ENCODE peak calls at places on chromosomes 6 and 20, in eight cellular contexts. N is transverse colon, K is esophagus muscularis mucosa, H is stomach, J is SK-N-SH, B is sigmoid colon, R is HepG2, P is upper lobe of left lung. S is an unnamed sample.

GRCh38 chr20:34967421-34967820 is 11.8 kb downstream of the MYH7B start:
- DNase-seq in N (no peak), K (no peak), H (no peak), J (no peak), B (no peak), R (no peak), P (no peak), S (no peak)

GRCh38 chr6:40472354-40472753 is 114.8 kb downstream of the LRFN2 start:
- DNase-seq in N (no peak), K (no peak), H (no peak), J (no peak), B (no peak), R (no peak), P (no peak), S (no peak)

GRCh38 chr6:131107166-131107565 is 28.1 kb upstream of the AKAP7 start:
- DNase-seq in N (no peak), K (no peak), H (no peak), J (no peak), B (no peak), R (peak), P (no peak), S (no peak)

GRCh38 chr6:47648031-47648430 is 50.3 kb upstream of the ADGRF4 start:
- DNase-seq in N (no peak), K (no peak), H (no peak), J (no peak), B (no peak), R (no peak), P (no peak), S (no peak)

GRCh38 chr20:20820104-20820503 is 107.7 kb upstream of the RALGAPA2 start:
- DNase-seq in N (no peak), K (no peak), H (peak), J (peak), B (no peak), R (peak), P (peak), S (no peak)

GRCh38 chr6:142855877-142856606 is 88.9 kb downstream of the HIVEP2 start:
- DNase-seq in N (no peak), K (no peak), H (no peak), J (no peak), B (no peak), R (no peak), P (no peak), S (no peak)

GRCh38 chr20:23776067-23776771 is 25.5 kb upstream of the CST1 start:
- DNase-seq in N (no peak), K (peak), H (no peak), J (no peak), B (no peak), R (no peak), P (no peak), S (no peak)

GRCh38 chr6:155183095-155183494 is 80.7 kb upstream of the CLDN20 start:
- DNase-seq in N (no peak), K (no peak), H (no peak), J (no peak), B (no peak), R (no peak), P (no peak), S (no peak)

GRCh38 chr6:138520463-138520862 is 21.2 kb upstream of the NHSL1 start:
- DNase-seq in N (no peak), K (no peak), H (no peak), J (peak), B (no peak), R (no peak), P (no peak), S (no peak)

GRCh38 chr6:72704979-72705378 is 83.1 kb downstream of the KCNQ5 start:
- DNase-seq in N (no peak), K (no peak), H (no peak), J (peak), B (no peak), R (peak), P (no peak), S (no peak)

GRCh38 chr6:40444307-40444706 is 142.9 kb downstream of the LRFN2 start:
- DNase-seq in N (no peak), K (no peak), H (no peak), J (peak), B (no peak), R (no peak), P (no peak), S (no peak)

GRCh38 chr20:40775747-40776146 is 86.7 kb upstream of the MAFB start:
- DNase-seq in N (no peak), K (no peak), H (no peak), J (no peak), B (no peak), R (no peak), P (no peak), S (no peak)

GRCh38 chr20:36777576-36777975 is 4.0 kb upstream of the DSN1 start:
- DNase-seq in N (no peak), K (no peak), H (no peak), J (no peak), B (no peak), R (no peak), P (no peak), S (no peak)

GRCh38 chr6:3740551-3741476 is 10.7 kb downstream of the PXDC1 start:
- DNase-seq in N (no peak), K (no peak), H (peak), J (no peak), B (no peak), R (no peak), P (no peak), S (peak)

GRCh38 chr6:163717106-163717764 is 302.7 kb downstream of the QKI start:
- DNase-seq in N (no peak), K (no peak), H (no peak), J (no peak), B (peak), R (no peak), P (no peak), S (no peak)

GRCh38 chr20:58891686-58892125 is 39.2 kb downstream of the GNAS start:
- DNase-seq in N (peak), K (no peak), H (peak), J (peak), B (peak), R (no peak), P (peak), S (no peak)

GRCh38 chr6:150312844-150313584 is 55.8 kb upstream of the IYD start:
- DNase-seq in N (no peak), K (no peak), H (no peak), J (no peak), B (no peak), R (no peak), P (no peak), S (no peak)

GRCh38 chr6:36545767-36546663 is 1.3 kb downstream of the STK38 start:
- DNase-seq in N (peak), K (no peak), H (no peak), J (peak), B (no peak), R (no peak), P (no peak), S (no peak)

GRCh38 chr6:2480267-2480966 is 235.0 kb upstream of the GMDS start:
- DNase-seq in N (no peak), K (no peak), H (no peak), J (no peak), B (no peak), R (no peak), P (no peak), S (no peak)

GRCh38 chr6:41372526-41373366 is 37.3 kb downstream of the NCR2 start:
- DNase-seq in N (no peak), K (peak), H (peak), J (peak), B (no peak), R (peak), P (no peak), S (no peak)

GRCh38 chr6:33313105-33313708 is 671 bp downstream of the TAPBP start:
- DNase-seq in N (peak), K (no peak), H (peak), J (peak), B (peak), R (no peak), P (peak), S (peak)

GRCh38 chr6:31715022-31715683 is at the start of gene LY6G6D:
- DNase-seq in N (no peak), K (no peak), H (no peak), J (no peak), B (no peak), R (no peak), P (no peak), S (no peak)

GRCh38 chr6:45472383-45472782 is 94.6 kb upstream of the SUPT3H start:
- DNase-seq in N (no peak), K (no peak), H (no peak), J (no peak), B (peak), R (no peak), P (no peak), S (no peak)

GRCh38 chr6:170101281-170102035 is 189.4 kb downstream of the DLL1 start:
- DNase-seq in N (peak), K (no peak), H (peak), J (no peak), B (peak), R (no peak), P (peak), S (peak)

GRCh38 chr20:7496394-7497111 is 443.7 kb downstream of the HAO1 start:
- DNase-seq in N (no peak), K (no peak), H (no peak), J (no peak), B (no peak), R (no peak), P (no peak), S (no peak)

GRCh38 chr20:61941721-61942405 is 123.8 kb downstream of the TAF4 start:
- DNase-seq in N (no peak), K (no peak), H (no peak), J (no peak), B (peak), R (no peak), P (no peak), S (peak)

GRCh38 chr6:141483561-141484061 is 649.1 kb upstream of the GJE1 start:
- DNase-seq in N (peak), K (no peak), H (no peak), J (no peak), B (no peak), R (no peak), P (no peak), S (no peak)

GRCh38 chr6:149223934-149224333 is 93.6 kb upstream of the TAB2 start:
- DNase-seq in N (no peak), K (no peak), H (no peak), J (no peak), B (no peak), R (peak), P (no peak), S (no peak)

GRCh38 chr6:39273394-39273793 is 40.8 kb downstream of the KCNK17 start:
- DNase-seq in N (peak), K (no peak), H (peak), J (no peak), B (no peak), R (no peak), P (peak), S (no peak)

GRCh38 chr6:39266782-39267355 is 37.6 kb upstream of the KCNK5 start:
- DNase-seq in N (no peak), K (no peak), H (no peak), J (no peak), B (no peak), R (no peak), P (no peak), S (no peak)

GRCh38 chr6:39266375-39266774 is 37.1 kb upstream of the KCNK5 start:
- DNase-seq in N (peak), K (no peak), H (no peak), J (no peak), B (no peak), R (no peak), P (no peak), S (no peak)

GRCh38 chr6:39268721-39269120 is 39.4 kb upstream of the KCNK5 start:
- DNase-seq in N (no peak), K (no peak), H (no peak), J (no peak), B (no peak), R (no peak), P (no peak), S (no peak)

DNA sequence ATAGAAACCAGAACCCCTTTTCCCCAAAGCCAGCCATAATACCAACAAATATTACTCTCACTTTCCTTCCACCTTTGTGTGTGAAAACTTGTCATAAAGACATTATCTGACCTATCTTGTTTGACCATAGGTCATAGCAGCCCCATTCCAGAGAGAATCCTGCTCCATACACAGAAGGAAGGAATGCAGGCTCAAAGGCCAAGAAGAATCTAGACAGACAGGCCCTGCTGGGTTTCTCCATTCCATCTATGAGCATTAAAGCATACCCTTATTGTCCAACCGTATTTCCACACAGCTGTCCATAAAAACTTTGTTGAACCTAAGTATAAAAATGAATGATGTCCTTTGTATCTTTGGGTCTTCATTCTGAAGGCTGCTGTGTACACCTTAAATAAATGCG is 40.7 kb upstream of the KCNK5 start:
- DNase-seq in N (no peak), K (no peak), H (no peak), J (no peak), B (no peak), R (no peak), P (no peak), S (no peak)
- TF ChIP-seq POLR2AphosphoS5 in N (no peak), K (no peak), H (no peak), J (no peak), B (no peak), R (no peak), P (no peak), S (no peak)

GRCh38 chr6:15475872-15476271 is 187.0 kb downstream of the DTNBP1 start:
- DNase-seq in N (no peak), K (no peak), H (no peak), J (no peak), B (no peak), R (no peak), P (no peak), S (no peak)
- H3K27ac ChIP-seq in N (peak), K (peak), H (peak), J (no peak), B (peak), R (no peak), P (no peak), S (no peak)

GRCh38 chr6:34560366-34561226 is 4.5 kb upstream of the SPDEF start:
- DNase-seq in N (no peak), K (no peak), H (peak), J (peak), B (no peak), R (peak), P (peak), S (no peak)
- TF ChIP-seq EP300 in N (no peak), K (no peak), H (no peak), J (no peak), B (no peak), R (peak), P (no peak), S (no peak)

DNA sequence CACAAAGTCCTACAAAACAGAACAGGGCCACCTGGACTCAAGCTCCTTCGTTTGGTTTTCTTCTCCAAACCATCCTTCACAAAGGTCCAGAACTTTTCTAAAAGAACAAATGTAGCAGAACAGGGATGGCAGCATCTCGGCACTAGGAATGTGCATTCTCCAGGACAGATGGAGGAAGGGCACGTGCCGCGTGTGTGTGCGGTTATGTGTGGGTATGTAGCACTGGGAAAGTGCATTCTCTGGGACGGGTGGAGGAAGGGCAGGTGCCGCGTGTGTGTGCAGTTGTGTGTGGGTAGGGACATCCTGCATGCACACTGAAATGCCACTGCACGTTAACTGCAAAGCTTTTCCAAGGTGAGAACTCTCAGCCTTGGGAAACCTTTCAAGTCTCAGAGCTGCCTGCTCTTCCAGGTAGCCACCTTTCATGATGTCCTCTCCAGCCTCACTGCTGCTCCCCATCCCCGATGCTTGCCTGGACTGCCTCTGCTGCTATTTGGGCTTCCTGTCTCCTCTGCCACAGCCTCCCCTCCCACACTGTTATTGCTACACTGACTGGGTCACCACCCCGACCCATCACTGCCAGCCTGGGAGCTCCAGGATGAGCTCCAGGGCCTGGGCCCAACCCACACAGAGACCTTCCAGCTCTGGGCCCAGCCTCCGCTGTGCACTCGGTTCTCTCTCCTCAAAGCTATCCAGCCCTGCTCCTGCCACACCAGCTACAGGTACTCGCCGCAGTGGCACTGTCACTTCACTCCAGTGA is 47.6 kb downstream of the EZR start:
- DNase-seq in N (no peak), K (no peak), H (no peak), J (no peak), B (no peak), R (no peak), P (no peak), S (no peak)
- TF ChIP-seq POLR2AphosphoS5 in N (no peak), K (no peak), H (no peak), J (no peak), B (no peak), R (no peak), P (no peak), S (no peak)

S was measured in suprapubic skin.